ENCODE peak calls at places on chromosomes 11 and 22, in five cellular contexts. H is progenitor cell of endocrine pancreas, P is iPS-NIHi11, B is breast epithelium, G is RCC 7860. T is an unnamed sample.

GRCh38 chr22:38144025-38144405 is 33.5 kb upstream of the BAIAP2L2 start:
- DNase-seq in G (no peak), P (peak), B (no peak), H (no peak), T (peak)

GRCh38 chr22:29925402-29925801 is 42.4 kb downstream of the MTMR3 start:
- DNase-seq in B (no peak), P (no peak), H (no peak), G (no peak), T (no peak)

GRCh38 chr11:116427903-116428637 is 344.7 kb downstream of the BUD13 start:
- DNase-seq in H (no peak), P (no peak), G (no peak), B (no peak), T (no peak)

GRCh38 chr11:82843057-82843795 is 57.0 kb downstream of the PRCP start:
- DNase-seq in H (no peak), P (no peak), G (no peak), B (no peak), T (no peak)

GRCh38 chr11:133263332-133263731 is 269.0 kb downstream of the OPCML start:
- DNase-seq in G (no peak), H (no peak), P (no peak), B (no peak), T (no peak)

GRCh38 chr11:66333896-66334604 is 2.2 kb downstream of the RIN1 start:
- DNase-seq in H (no peak), G (no peak), B (no peak), P (no peak), T (peak)

GRCh38 chr11:8192016-8192895 is 23.4 kb upstream of the RIC3 start:
- DNase-seq in G (peak), H (peak), P (peak), B (no peak), T (peak)

GRCh38 chr22:19292262-19293230 is 1.0 kb upstream of the CLTCL1 start:
- DNase-seq in G (no peak), B (no peak), P (peak), H (no peak), T (no peak)

GRCh38 chr22:32674925-32675825 is 126.3 kb upstream of the TIMP3 start:
- DNase-seq in G (no peak), H (no peak), B (no peak), P (no peak), T (no peak)

GRCh38 chr22:38657248-38657909 is 941 bp downstream of the CBY1 start:
- DNase-seq in G (no peak), B (no peak), P (no peak), H (no peak), T (peak)

GRCh38 chr22:38031491-38031890 is 25.7 kb upstream of the PICK1 start:
- DNase-seq in P (no peak), H (no peak), B (no peak), G (no peak), T (peak)

GRCh38 chr11:1083621-1084551 is 9.2 kb downstream of the MUC2 start:
- DNase-seq in G (no peak), B (peak), P (no peak), H (no peak), T (peak)

T was measured in H7.